ENCODE peak calls at places on chromosomes 13 and 19, in four cellular contexts. V is cardiac muscle cell, P is nephron progenitor cell, B is sigmoid colon. T is an unnamed sample.

GRCh38 chr19:3452456-3453068 is 27.8 kb downstream of the SMIM24 start:
- DNase-seq in B (no peak), V (no peak), P (no peak), T (no peak)

GRCh38 chr19:8505680-8506401 is 3.4 kb upstream of the PRAM1 start:
- DNase-seq in B (peak), P (peak), V (peak), T (peak)

GRCh38 chr19:4579389-4579788 is 19.9 kb upstream of the SEMA6B start:
- DNase-seq in B (no peak), P (no peak), V (no peak), T (no peak)

GRCh38 chr19:54453921-54454780 is 5.2 kb downstream of the LENG8 start:
- DNase-seq in P (no peak), V (no peak), B (no peak), T (no peak)

GRCh38 chr13:111629933-111630332 is 309.5 kb downstream of the TEX29 start:
- DNase-seq in P (no peak), V (no peak), B (no peak), T (no peak)

GRCh38 chr19:41959056-41960053 is at the start of gene RABAC1:
- DNase-seq in P (peak), B (peak), V (peak), T (peak)

GRCh38 chr13:61029064-61029463 is 386.6 kb downstream of the PCDH20 start:
- DNase-seq in P (peak), V (no peak), B (no peak), T (no peak)

GRCh38 chr19:45645068-45645630 is 6.0 kb upstream of the EML2 start:
- DNase-seq in V (no peak), B (peak), P (no peak), T (no peak)

DNA sequence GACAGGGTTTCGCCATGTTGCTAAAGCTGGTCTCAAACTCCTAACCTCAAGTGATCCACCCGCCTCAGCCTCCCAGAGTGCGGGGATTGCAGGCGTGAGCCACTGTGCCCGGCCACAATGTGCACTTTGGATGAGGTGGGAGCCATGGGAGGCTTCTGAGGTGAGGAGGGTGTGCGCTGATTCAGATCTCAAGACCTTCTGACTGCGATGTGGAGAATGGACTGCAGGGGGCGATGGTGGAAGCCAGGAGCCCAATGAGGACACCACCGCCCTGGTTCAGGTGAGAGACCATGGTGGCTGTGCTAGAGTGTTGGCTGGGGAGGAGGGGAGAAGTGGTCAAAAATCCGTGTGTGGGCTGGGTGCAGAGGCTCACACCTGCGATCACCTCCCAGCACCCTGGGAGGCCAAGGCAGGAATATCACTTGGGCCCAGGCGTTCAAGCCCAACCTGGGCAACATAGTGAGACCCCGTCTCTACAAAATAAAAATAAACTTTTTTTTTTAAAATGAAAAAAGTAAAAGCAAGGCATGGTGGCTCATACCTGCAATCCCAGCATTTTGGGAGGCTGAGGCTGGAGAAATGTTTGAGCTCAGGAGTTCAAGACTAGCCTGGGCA is 5.6 kb downstream of the INAFM1 start:
- DNase-seq in B (no peak), P (peak), V (no peak), T (peak)
- TF ChIP-seq CTCF in B (peak), P (peak), V (peak), T (peak)

GRCh38 chr19:14761607-14762006 is 16.8 kb downstream of the ADGRE2 start:
- DNase-seq in P (no peak), V (no peak), B (no peak), T (no peak)
- TF ChIP-seq CTCF in P (no peak), V (no peak), B (no peak), T (no peak)

GRCh38 chr13:52738719-52739467 is 727 bp downstream of the CNMD start:
- DNase-seq in V (peak), B (no peak), P (peak), T (no peak)
- TF ChIP-seq CTCF in V (peak), B (no peak), P (peak), T (no peak)

GRCh38 chr13:33110713-33111413 is 94.6 kb downstream of the KL start:
- DNase-seq in V (no peak), B (no peak), P (no peak), T (no peak)
- TF ChIP-seq CTCF in V (no peak), B (no peak), P (no peak), T (no peak)

T was measured in MCF 10A.